ENCODE peak calls at places on chromosomes 16 and 17, in eight cellular contexts. L, G, T, Y, K, H, E and F are unnamed samples.

GRCh38 chr16:67415872-67416793 is at the start of gene ZDHHC1:
- DNase-seq in L (peak), G (peak), T (peak), Y (peak), K (peak), H (peak), E (peak), F (peak)

GRCh38 chr16:86306811-86307517 is 203.4 kb upstream of the FOXF1 start:
- DNase-seq in L (peak), G (no peak), T (no peak), Y (peak), K (no peak), H (no peak), E (no peak), F (no peak)

GRCh38 chr16:29975811-29976511 is 2.3 kb downstream of the TAOK2 start:
- DNase-seq in L (no peak), G (peak), T (no peak), Y (peak), K (no peak), H (no peak), E (no peak), F (peak)

GRCh38 chr17:81309140-81309858 is 14.2 kb upstream of the SLC38A10 start:
- DNase-seq in L (peak), G (peak), T (peak), Y (peak), K (peak), H (peak), E (no peak), F (peak)

GRCh38 chr16:29675811-29676643 is 3.0 kb upstream of the QPRT start:
- DNase-seq in L (peak), G (no peak), T (peak), Y (peak), K (no peak), H (peak), E (no peak), F (no peak)

GRCh38 chr16:11535494-11535893 is 51.2 kb downstream of the LITAF start:
- DNase-seq in L (no peak), G (no peak), T (no peak), Y (no peak), K (peak), H (peak), E (no peak), F (no peak)

GRCh38 chr17:69046130-69046807 is 14.5 kb downstream of the ABCA9 start:
- DNase-seq in L (no peak), G (no peak), T (no peak), Y (peak), K (no peak), H (no peak), E (no peak), F (no peak)

GRCh38 chr16:28502290-28502689 is 4.3 kb downstream of the IL27 start:
- DNase-seq in L (no peak), G (no peak), T (no peak), Y (no peak), K (no peak), H (no peak), E (no peak), F (no peak)

GRCh38 chr17:80861892-80862291 is 129.7 kb upstream of the CHMP6 start:
- DNase-seq in L (peak), G (no peak), T (peak), Y (peak), K (peak), H (peak), E (no peak), F (peak)

GRCh38 chr16:65120811-65121721 is 797 bp downstream of the CDH11 start:
- DNase-seq in L (no peak), G (no peak), T (no peak), Y (peak), K (no peak), H (no peak), E (peak), F (no peak)

GRCh38 chr16:78993342-78993741 is 607.2 kb downstream of the MAF start:
- DNase-seq in L (no peak), G (no peak), T (no peak), Y (no peak), K (no peak), H (no peak), E (no peak), F (no peak)

GRCh38 chr17:77620282-77620681 is 338.2 kb upstream of the TNRC6C start:
- DNase-seq in L (no peak), G (no peak), T (no peak), Y (no peak), K (no peak), H (no peak), E (no peak), F (no peak)

GRCh38 chr17:1045456-1045855 is 48.5 kb downstream of the TIMM22 start:
- DNase-seq in L (no peak), G (no peak), T (no peak), Y (no peak), K (no peak), H (no peak), E (no peak), F (no peak)

GRCh38 chr17:81741594-81742452 is 29.7 kb downstream of the SLC25A10 start:
- DNase-seq in L (no peak), G (no peak), T (no peak), Y (peak), K (no peak), H (no peak), E (peak), F (no peak)

GRCh38 chr16:73046484-73047214 is 1.3 kb downstream of the ZFHX3 start:
- DNase-seq in L (no peak), G (no peak), T (no peak), Y (no peak), K (no peak), H (no peak), E (no peak), F (no peak)

GRCh38 chr17:65495255-65496060 is 66.0 kb downstream of the AXIN2 start:
- DNase-seq in L (no peak), G (no peak), T (no peak), Y (no peak), K (peak), H (no peak), E (no peak), F (peak)
- TF ChIP-seq CTCF in L (no peak), G (no peak), T (no peak), Y (no peak), K (no peak), H (no peak), E (peak), F (no peak)

DNA sequence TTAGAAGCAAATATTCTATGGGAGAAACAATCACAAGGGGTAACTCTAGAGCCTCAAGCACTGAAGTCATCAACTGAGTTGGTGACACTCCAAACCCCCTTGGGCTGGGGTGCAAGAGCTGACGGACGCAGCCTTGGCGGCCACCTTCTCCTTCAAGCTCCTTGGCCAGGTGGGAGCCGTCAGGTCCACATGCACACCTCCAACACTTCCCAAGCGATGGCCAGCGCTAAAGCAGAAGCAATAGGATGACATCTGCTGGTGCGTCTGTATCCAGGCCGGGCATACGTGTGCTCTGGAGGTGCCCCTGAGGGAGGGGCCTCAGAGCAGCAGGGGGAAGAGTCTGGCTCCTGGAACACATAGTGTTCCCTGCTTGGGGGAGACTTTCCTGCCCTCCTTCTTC is 12.2 kb upstream of the FOXJ1 start:
- DNase-seq in L (no peak), G (no peak), T (no peak), Y (no peak), K (no peak), H (no peak), E (no peak), F (no peak)
- TF ChIP-seq CTCF in L (no peak), G (no peak), T (no peak), Y (no peak), K (no peak), H (no peak), E (no peak), F (no peak)

DNA sequence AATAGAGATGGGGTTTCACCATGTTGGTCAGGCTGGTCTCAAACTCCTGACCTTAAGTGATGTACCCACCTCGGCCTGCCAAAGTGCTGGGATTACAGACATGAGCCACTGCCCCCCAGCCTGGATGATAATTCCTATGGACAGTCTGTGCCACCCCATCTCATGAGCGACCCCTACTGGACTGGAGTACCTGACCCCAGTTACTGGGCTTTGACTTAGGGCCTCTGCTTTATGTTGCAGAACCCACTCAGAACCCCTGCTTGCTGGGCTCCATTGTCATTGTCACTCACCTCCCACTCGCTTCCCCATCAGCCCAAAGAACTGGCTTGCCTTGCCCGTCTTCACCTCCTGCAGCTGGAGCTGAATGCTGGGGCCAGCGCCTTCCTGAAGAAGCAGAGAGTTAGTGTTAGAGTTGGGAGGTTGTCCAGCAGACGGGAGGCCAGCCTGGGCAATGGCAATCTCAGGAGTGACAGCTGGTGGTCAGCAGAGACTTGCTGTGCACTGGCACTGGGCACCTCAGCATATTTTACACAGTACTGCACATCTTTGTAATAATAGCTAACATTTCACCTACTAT is 4.0 kb downstream of the TAC4 start:
- DNase-seq in L (peak), G (peak), T (peak), Y (peak), K (no peak), H (no peak), E (no peak), F (peak)
- TF ChIP-seq CTCF in L (peak), G (peak), T (peak), Y (peak), K (peak), H (peak), E (peak), F (no peak)

DNA sequence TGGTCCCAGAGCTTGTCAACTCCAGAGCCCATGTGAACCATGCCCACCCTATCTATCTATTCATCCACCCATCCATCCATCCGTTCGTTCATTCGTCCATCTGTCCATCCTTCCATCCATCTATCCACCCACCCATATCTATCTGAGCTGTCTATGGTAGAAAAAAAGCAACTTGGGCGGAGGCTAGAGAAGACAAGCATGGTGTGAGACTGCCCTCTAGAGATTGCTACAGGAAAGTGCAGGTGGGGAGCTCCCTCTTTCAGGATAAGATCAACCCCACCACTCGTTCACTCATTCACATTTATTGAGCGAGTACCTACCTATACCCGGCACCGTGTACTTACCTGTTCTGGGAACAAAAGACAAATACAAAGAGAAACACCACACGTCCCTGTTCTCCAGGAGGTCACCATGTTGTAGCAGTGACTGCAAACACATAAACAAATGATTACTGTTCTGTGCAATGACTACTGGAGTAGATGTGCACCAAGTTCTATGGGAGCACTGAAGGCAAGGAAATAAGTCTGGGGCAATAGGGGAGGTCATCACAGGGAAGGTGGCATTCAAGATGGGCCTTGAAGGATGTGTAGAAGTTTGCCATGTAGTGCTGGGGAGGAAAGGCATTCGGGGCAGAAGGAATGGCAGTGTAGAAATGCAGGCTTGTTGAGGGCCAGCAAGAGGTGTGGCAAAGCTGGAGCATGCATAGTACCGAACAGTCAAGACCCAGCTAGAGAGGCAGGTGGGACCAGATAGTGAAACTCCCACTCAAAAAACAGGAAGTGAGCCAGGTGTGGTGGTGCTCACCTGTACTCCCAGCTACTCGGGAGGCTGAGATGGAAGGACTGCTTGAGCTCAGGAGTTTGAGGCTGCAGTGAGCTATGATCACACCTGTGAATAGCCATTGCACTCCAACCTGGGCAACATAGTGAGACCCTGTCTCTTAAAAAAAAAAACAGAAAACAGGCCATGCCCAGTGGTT is 13.4 kb upstream of the ATP5MC1 start:
- DNase-seq in L (peak), G (peak), T (peak), Y (peak), K (peak), H (peak), E (no peak), F (peak)
- TF ChIP-seq CTCF in L (peak), G (peak), T (peak), Y (peak), K (peak), H (peak), E (peak), F (peak)

GRCh38 chr17:6044261-6044660 is 25.9 kb upstream of the WSCD1 start:
- DNase-seq in L (no peak), G (no peak), T (no peak), Y (no peak), K (no peak), H (no peak), E (no peak), F (no peak)

GRCh38 chr17:6047966-6048365 is 22.2 kb upstream of the WSCD1 start:
- DNase-seq in L (no peak), G (no peak), T (no peak), Y (no peak), K (no peak), H (no peak), E (no peak), F (no peak)

GRCh38 chr17:6043405-6043804 is 26.8 kb upstream of the WSCD1 start:
- DNase-seq in L (no peak), G (no peak), T (no peak), Y (no peak), K (no peak), H (no peak), E (no peak), F (no peak)

GRCh38 chr17:6046431-6046830 is 23.7 kb upstream of the WSCD1 start:
- DNase-seq in L (no peak), G (no peak), T (no peak), Y (no peak), K (no peak), H (no peak), E (no peak), F (no peak)

DNA sequence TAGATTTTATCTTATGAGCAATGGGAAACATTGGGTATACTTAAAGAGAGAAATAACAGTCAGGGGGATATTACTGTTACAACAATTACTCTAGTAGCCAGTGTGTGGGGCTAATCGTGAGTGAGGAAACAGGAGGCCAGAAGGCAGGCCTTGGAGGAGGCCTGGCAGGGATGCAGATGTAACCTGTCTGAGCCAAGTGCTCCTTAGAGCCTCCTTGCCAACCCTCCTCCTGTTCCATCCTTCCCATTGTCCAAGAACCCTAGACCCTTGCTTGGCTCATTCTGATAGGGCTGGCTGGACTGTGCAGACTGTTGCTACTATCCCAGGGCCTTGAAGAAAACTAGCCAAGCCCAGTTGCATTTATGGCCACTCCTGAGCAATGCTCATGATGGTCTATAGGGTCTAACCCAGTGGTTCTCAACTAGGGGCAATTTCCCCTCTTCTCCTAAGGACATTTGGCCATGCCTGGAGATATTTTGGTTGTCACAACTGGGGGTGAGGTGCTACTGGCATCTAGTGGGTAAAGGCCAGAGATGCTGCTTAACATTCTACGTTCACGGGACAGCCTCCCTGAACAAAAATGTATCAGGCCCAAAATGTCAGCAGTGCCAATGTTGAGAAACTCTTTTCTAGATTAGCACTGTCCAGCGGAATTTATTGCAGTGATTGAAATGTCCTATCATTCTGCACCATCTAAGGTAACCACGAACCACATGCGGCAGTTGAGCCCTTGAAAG is 24.4 kb upstream of the WSCD1 start:
- DNase-seq in L (no peak), G (no peak), T (no peak), Y (no peak), K (no peak), H (no peak), E (no peak), F (no peak)
- TF ChIP-seq CTCF in L (no peak), G (no peak), T (no peak), Y (no peak), K (no peak), H (no peak), E (no peak), F (no peak)